ENCODE peak calls at places on chromosomes 12 and 14, in six cellular contexts. W is coronary artery; V is M059J; K is non-pigmented ciliary epithelial cell; F is AG10803; J is stimulated activated CD4-positive, alpha-beta T cell treated with anti-CD3 and anti-CD28 coated beads, Interleukin-2, amount 100 ng/mL, for 48 hours. L is an unnamed sample.

GRCh38 chr14:51738754-51739153 is 87.0 kb downstream of the FRMD6 start:
- DNase-seq in W (no peak), V (no peak), K (no peak), F (no peak), J (no peak), L (no peak)

GRCh38 chr14:64303471-64303917 is 9.3 kb upstream of the ESR2 start:
- DNase-seq in W (no peak), V (peak), K (no peak), F (peak), J (no peak), L (peak)

GRCh38 chr12:100753837-100754236 is 40.7 kb upstream of the ANO4 start:
- DNase-seq in W (no peak), V (no peak), K (no peak), F (no peak), J (no peak), L (no peak)

GRCh38 chr12:121001060-121001459 is 15.2 kb downstream of the C12orf43 start:
- DNase-seq in W (no peak), V (no peak), K (no peak), F (no peak), J (no peak), L (no peak)

GRCh38 chr12:106170285-106170684 is 31.5 kb upstream of the NUAK1 start:
- DNase-seq in W (no peak), V (peak), K (peak), F (peak), J (no peak), L (peak)

GRCh38 chr12:77772606-77773298 is 57.9 kb upstream of the NAV3 start:
- DNase-seq in W (no peak), V (no peak), K (no peak), F (no peak), J (no peak), L (no peak)

GRCh38 chr14:56120091-56120632 is 2.0 kb downstream of the PELI2 start:
- DNase-seq in W (no peak), V (peak), K (no peak), F (peak), J (no peak), L (peak)

GRCh38 chr12:85979641-85980040 is 105.5 kb downstream of the NTS start:
- DNase-seq in W (no peak), V (no peak), K (no peak), F (no peak), J (no peak), L (no peak)

GRCh38 chr14:49997991-49998390 is 105.1 kb downstream of the ARF6 start:
- DNase-seq in W (no peak), V (no peak), K (no peak), F (no peak), J (no peak), L (no peak)

GRCh38 chr14:70755655-70756054 is 53.7 kb downstream of the MAP3K9 start:
- DNase-seq in W (no peak), V (peak), K (peak), F (no peak), J (no peak), L (peak)

GRCh38 chr14:61444215-61444768 is 122.9 kb downstream of the PRKCH start:
- DNase-seq in W (no peak), V (peak), K (no peak), F (no peak), J (no peak), L (no peak)

GRCh38 chr12:90922068-90922743 is 32.8 kb downstream of the CCER1 start:
- DNase-seq in W (no peak), V (peak), K (no peak), F (peak), J (no peak), L (no peak)

GRCh38 chr12:50506753-50507473 is 2.1 kb downstream of the DIP2B start:
- DNase-seq in W (no peak), V (no peak), K (no peak), F (no peak), J (no peak), L (peak)

GRCh38 chr14:99832326-99832725 is 39.1 kb downstream of the EML1 start:
- DNase-seq in W (no peak), V (no peak), K (no peak), F (no peak), J (no peak), L (peak)

GRCh38 chr12:66409195-66409871 is 107.0 kb downstream of the HELB start:
- DNase-seq in W (no peak), V (peak), K (no peak), F (peak), J (peak), L (peak)

GRCh38 chr14:23578560-23579310 is at the start of gene JPH4:
- DNase-seq in W (no peak), V (peak), K (no peak), F (no peak), J (no peak), L (no peak)

GRCh38 chr12:117111386-117112267 is 12.4 kb upstream of the TESC start:
- DNase-seq in W (no peak), V (no peak), K (no peak), F (no peak), J (no peak), L (no peak)

GRCh38 chr14:73754911-73755360 is 40.8 kb upstream of the PNMA1 start:
- DNase-seq in W (no peak), V (peak), K (no peak), F (peak), J (no peak), L (peak)

GRCh38 chr14:71497645-71498086 is 434.6 kb upstream of the RGS6 start:
- DNase-seq in W (no peak), V (peak), K (no peak), F (peak), J (no peak), L (peak)

GRCh38 chr14:74427651-74428050 is 1.6 kb upstream of the SYNDIG1L start:
- DNase-seq in W (peak), V (no peak), K (no peak), F (no peak), J (no peak), L (no peak)